ENCODE peak calls at places on chromosomes 7 and 10, in nine cellular contexts. C, R, Y, F, E, Q, U, X and A are unnamed samples.

GRCh38 chr7:25995893-25996529 is 156.0 kb upstream of the NFE2L3 start:
- DNase-seq in U (no peak), E (peak; percentile 32), R (no peak), X (no peak), Y (peak; percentile 32), C (no peak), F (no peak), Q (no peak), A (no peak)

GRCh38 chr10:29616542-29616941 is 18.2 kb downstream of the SVIL start:
- DNase-seq in X (no peak), C (no peak), U (no peak), Y (no peak), E (no peak), F (no peak), Q (no peak), R (no peak), A (no peak)

GRCh38 chr10:107767185-107767584 is 602.7 kb upstream of the SORCS1 start:
- DNase-seq in Q (no peak), F (no peak), U (no peak), C (no peak), E (no peak), R (no peak), X (no peak), Y (no peak), A (no peak)

GRCh38 chr10:16742165-16742960 is 74.9 kb downstream of the RSU1 start:
- DNase-seq in U (no peak), C (no peak), Y (no peak), E (no peak), R (no peak), F (no peak), X (no peak), Q (no peak), A (no peak)

GRCh38 chr10:1297566-1298301 is 241.5 kb downstream of the WDR37 start:
- DNase-seq in F (no peak), Q (no peak), Y (peak; percentile 70), X (peak; percentile 73), U (no peak), C (no peak), E (no peak), R (no peak), A (peak; percentile 4)

GRCh38 chr7:5469375-5470166 is 45.9 kb upstream of the TNRC18 start:
- DNase-seq in R (no peak), E (no peak), U (no peak), C (no peak), Q (no peak), Y (no peak), F (no peak), X (no peak), A (no peak)

GRCh38 chr7:151060113-151060415 is 675 bp downstream of the SLC4A2 start:
- DNase-seq in Q (peak; percentile 48), R (no peak), C (no peak), Y (peak; percentile 71), X (peak; percentile 56), U (no peak), E (no peak), F (no peak), A (no peak)

GRCh38 chr7:1193593-1194424 is 33.8 kb upstream of the ZFAND2A start:
- DNase-seq in R (no peak), Y (peak; percentile 22), C (peak; percentile 66), X (peak; percentile 65), E (no peak), F (peak; percentile 39), Q (peak; percentile 65), U (peak; percentile 77), A (peak; percentile 27)

GRCh38 chr10:129075936-129076335 is 391.1 kb upstream of the MGMT start:
- DNase-seq in Q (no peak), F (no peak), U (no peak), R (no peak), Y (no peak), E (no peak), C (no peak), X (no peak), A (no peak)

GRCh38 chr10:101841826-101842225 is 1.8 kb downstream of the KCNIP2 start:
- DNase-seq in F (no peak), Q (no peak), R (peak; percentile 0), C (no peak), E (no peak), Y (no peak), X (no peak), U (no peak), A (no peak)

GRCh38 chr10:103668351-103669242 is 175.1 kb downstream of the NEURL1 start:
- DNase-seq in X (no peak), E (no peak), Y (no peak), F (peak; percentile 55), C (no peak), U (no peak), Q (no peak), R (peak; percentile 77), A (no peak)

DNA sequence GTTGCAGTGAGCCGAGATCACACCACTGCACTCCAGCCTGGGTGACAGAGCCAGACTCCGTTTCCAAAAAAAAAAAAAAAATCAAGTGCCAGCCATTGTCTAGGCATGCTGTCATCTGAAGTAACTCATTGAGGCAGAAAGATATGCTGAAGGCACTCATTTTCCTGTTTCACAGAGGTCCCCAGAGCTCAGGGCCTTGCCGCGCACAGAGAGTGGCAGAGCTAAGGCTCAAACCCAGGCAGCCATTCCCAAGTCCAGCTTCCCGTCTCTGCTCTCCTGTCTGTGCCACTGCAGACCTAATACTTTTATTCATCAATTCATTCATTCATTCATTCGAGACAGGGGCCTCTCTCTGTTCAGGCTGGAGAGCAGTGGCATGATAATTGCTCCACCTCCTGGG is 3.5 kb downstream of the GRIFIN start:
- DNase-seq in Y (no peak), F (no peak), X (no peak), U (peak; percentile 6), Q (no peak), C (no peak), E (no peak), R (no peak), A (no peak)
- H3K4me1 ChIP-seq in Y (peaks cover 4% of the 10 kb centered on the region), F (peaks cover 6% of the 10 kb centered on the region), X (peaks cover 2% of the 10 kb centered on the region), U (peaks cover 6% of the 10 kb centered on the region), Q (peaks cover 9% of the 10 kb centered on the region), C (no peaks in the 10 kb centered on the region), E (peaks cover 51% of the 10 kb centered on the region), R (peaks cover 53% of the 10 kb centered on the region), A (no peaks in the 10 kb centered on the region)

GRCh38 chr7:139730746-139731612 is 46.8 kb downstream of the HIPK2 start:
- DNase-seq in Q (no peak), C (peak; percentile 58), Y (no peak), R (no peak), X (no peak), E (no peak), U (peak; percentile 17), F (peak; percentile 72), A (peak; percentile 78)

GRCh38 chr7:139734395-139734794 is 43.4 kb downstream of the HIPK2 start:
- DNase-seq in Y (no peak), U (peak; percentile 26), R (no peak), F (peak; percentile 96), E (no peak), C (no peak), Q (no peak), X (no peak), A (no peak)

GRCh38 chr7:139731802-139732470 is 45.9 kb downstream of the HIPK2 start:
- DNase-seq in Q (peak; percentile 83), F (peak; percentile 83), R (no peak), X (no peak), E (peak; percentile 80), C (no peak), U (peak; percentile 97), Y (peak; percentile 38), A (no peak)

GRCh38 chr7:139733751-139734150 is 44.0 kb downstream of the HIPK2 start:
- DNase-seq in F (no peak), Q (no peak), E (no peak), R (no peak), U (no peak), X (no peak), Y (no peak), C (no peak), A (no peak)

GRCh38 chr7:139732471-139733167 is 45.2 kb downstream of the HIPK2 start:
- DNase-seq in Q (no peak), E (no peak), F (no peak), Y (no peak), U (no peak), C (no peak), R (no peak), X (no peak), A (no peak)
- H3K4me2 ChIP-seq in Q (peak overlapping the region; percentile 80), E (no peak overlapping the region), F (peak overlapping the region; percentile 44), Y (no peak overlapping the region), U (peak overlapping the region; percentile 85), C (peak overlapping the region; percentile 31), R (no peak overlapping the region), X (no peak overlapping the region), A (peak overlapping the region; percentile 52)

GRCh38 chr7:143376396-143376795 is 4.7 kb upstream of the ZYX start:
- DNase-seq in C (no peak), Q (no peak), E (no peak), F (no peak), Y (no peak), R (no peak), X (peak; percentile 40), U (no peak), A (no peak)

GRCh38 chr7:143375298-143376034 is 5.7 kb upstream of the ZYX start:
- DNase-seq in C (no peak), Y (no peak), R (no peak), X (no peak), Q (no peak), U (peak; percentile 28), E (no peak), F (no peak), A (peak; percentile 40)

GRCh38 chr7:143372070-143372469 is 9.1 kb upstream of the ZYX start:
- DNase-seq in Q (no peak), U (peak; percentile 81), R (no peak), E (no peak), C (no peak), Y (no peak), F (no peak), X (no peak), A (peak; percentile 7)

GRCh38 chr7:143373255-143373794 is 7.8 kb upstream of the ZYX start:
- DNase-seq in C (no peak), R (no peak), F (no peak), Q (no peak), X (peak; percentile 37), U (peak; percentile 30), E (no peak), Y (no peak), A (no peak)

GRCh38 chr7:143374556-143374955 is 6.6 kb upstream of the ZYX start:
- DNase-seq in F (no peak), Y (no peak), X (no peak), Q (no peak), E (no peak), C (no peak), R (no peak), U (no peak), A (no peak)
- H3K4me1 ChIP-seq in F (peaks cover 13% of the 10 kb centered on the region), Y (peaks cover 7% of the 10 kb centered on the region), X (peaks cover 9% of the 10 kb centered on the region), Q (peaks cover 24% of the 10 kb centered on the region), E (peaks cover 24% of the 10 kb centered on the region), C (peaks cover 3% of the 10 kb centered on the region), R (no peaks in the 10 kb centered on the region), U (peaks cover 45% of the 10 kb centered on the region), A (peaks cover 13% of the 10 kb centered on the region)

DNA sequence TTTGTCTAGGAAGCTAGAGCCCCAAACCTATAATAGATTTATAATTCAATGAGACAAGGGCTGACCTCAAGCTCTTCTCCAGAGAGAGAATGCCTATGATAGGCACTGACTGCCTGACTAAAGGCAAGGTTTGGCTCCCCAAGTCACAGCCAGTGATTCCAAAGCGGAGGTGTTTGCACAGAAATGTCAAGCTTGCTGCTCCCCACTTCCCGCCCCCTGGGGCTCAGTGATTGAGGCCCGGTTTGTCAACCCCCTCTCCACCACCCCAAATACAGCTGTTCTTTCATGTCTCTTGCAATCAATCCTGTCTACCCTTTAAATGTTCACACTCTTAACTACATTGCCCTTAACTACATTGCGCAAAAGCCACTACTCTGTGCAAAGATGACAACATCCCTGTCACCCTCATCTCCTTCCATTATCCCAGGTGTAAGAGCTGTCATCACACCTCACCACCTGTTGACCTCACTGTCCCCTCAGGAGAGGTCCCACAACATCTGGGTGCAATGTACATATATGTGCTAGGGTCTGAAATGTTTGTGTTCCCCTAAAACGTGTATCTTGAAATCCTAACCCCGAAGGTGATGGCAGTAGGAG is 58.0 kb downstream of the NUDCD3 start:
- DNase-seq in Y (no peak), Q (no peak), U (no peak), C (no peak), R (no peak), F (no peak), E (no peak), X (no peak), A (peak; percentile 14)
- H3K4me2 ChIP-seq in Y (no peak overlapping the region), Q (no peak overlapping the region), U (no peak overlapping the region), C (no peak overlapping the region), R (no peak overlapping the region), F (no peak overlapping the region), E (no peak overlapping the region), X (no peak overlapping the region), A (peak overlapping the region; percentile 71)